ENCODE peak calls at places on chromosome 18, in ten cellular contexts. One of them, this sample, is unnamed.

GRCh38 chr18:2853926-2854664 is 7.3 kb downstream of the EMILIN2 start:
- DNase-seq in fibroblast of mammary gland: no peak
- DNase-seq in CD8-positive, alpha-beta T cell: no peak
- DNase-seq in mammary epithelial cell: no peak
- DNase-seq in hepatocyte: peak; percentile 50
- DNase-seq in cardiac fibroblast: peak; percentile 28
- DNase-seq in HCT116: no peak
- DNase-seq in cardiac muscle cell: peak; percentile 77
- DNase-seq in neural crest cell: no peak
- DNase-seq in GM13977: no peak
- DNase-seq in this sample: no peak

GRCh38 chr18:55449412-55450140 is 138.4 kb downstream of the TCF4 start:
- DNase-seq in mammary epithelial cell: no peak
- DNase-seq in hepatocyte: no peak
- DNase-seq in HCT116: no peak
- DNase-seq in cardiac fibroblast: no peak
- DNase-seq in cardiac muscle cell: no peak
- DNase-seq in GM13977: no peak
- DNase-seq in CD8-positive, alpha-beta T cell: no peak
- DNase-seq in fibroblast of mammary gland: no peak
- DNase-seq in neural crest cell: no peak
- DNase-seq in this sample: no peak

GRCh38 chr18:9705183-9705864 is 2.8 kb upstream of the RAB31 start:
- DNase-seq in neural crest cell: no peak
- DNase-seq in hepatocyte: peak; percentile 41
- DNase-seq in CD8-positive, alpha-beta T cell: no peak
- DNase-seq in mammary epithelial cell: no peak
- DNase-seq in fibroblast of mammary gland: peak; percentile 82
- DNase-seq in cardiac muscle cell: no peak
- DNase-seq in HCT116: no peak
- DNase-seq in GM13977: no peak
- DNase-seq in cardiac fibroblast: peak; percentile 54
- DNase-seq in this sample: no peak

GRCh38 chr18:59690216-59691045 is 6.8 kb downstream of the CCBE1 start:
- DNase-seq in CD8-positive, alpha-beta T cell: no peak
- DNase-seq in neural crest cell: no peak
- DNase-seq in fibroblast of mammary gland: peak; percentile 45
- DNase-seq in HCT116: no peak
- DNase-seq in cardiac fibroblast: no peak
- DNase-seq in mammary epithelial cell: no peak
- DNase-seq in GM13977: no peak
- DNase-seq in hepatocyte: no peak
- DNase-seq in cardiac muscle cell: no peak
- DNase-seq in this sample: no peak

GRCh38 chr18:63971320-63972071 is 1.6 kb downstream of the SERPINB8 start:
- DNase-seq in cardiac fibroblast: no peak
- DNase-seq in neural crest cell: no peak
- DNase-seq in hepatocyte: no peak
- DNase-seq in cardiac muscle cell: no peak
- DNase-seq in HCT116: no peak
- DNase-seq in fibroblast of mammary gland: no peak
- DNase-seq in CD8-positive, alpha-beta T cell: no peak
- DNase-seq in GM13977: no peak
- DNase-seq in mammary epithelial cell: no peak
- DNase-seq in this sample: no peak

GRCh38 chr18:22765889-22766288 is 167.2 kb upstream of the RBBP8 start:
- DNase-seq in hepatocyte: no peak
- DNase-seq in HCT116: no peak
- DNase-seq in fibroblast of mammary gland: no peak
- DNase-seq in mammary epithelial cell: no peak
- DNase-seq in GM13977: no peak
- DNase-seq in neural crest cell: no peak
- DNase-seq in CD8-positive, alpha-beta T cell: no peak
- DNase-seq in cardiac fibroblast: peak; percentile 3
- DNase-seq in cardiac muscle cell: peak; percentile 17
- DNase-seq in this sample: no peak

GRCh38 chr18:9619056-9619455 is 4.7 kb upstream of the PPP4R1 start:
- DNase-seq in GM13977: no peak
- DNase-seq in mammary epithelial cell: no peak
- DNase-seq in cardiac fibroblast: peak; percentile 14
- DNase-seq in cardiac muscle cell: no peak
- DNase-seq in fibroblast of mammary gland: no peak
- DNase-seq in CD8-positive, alpha-beta T cell: no peak
- DNase-seq in neural crest cell: no peak
- DNase-seq in HCT116: no peak
- DNase-seq in hepatocyte: no peak
- DNase-seq in this sample: no peak

GRCh38 chr18:10032331-10032979 is 118.6 kb downstream of the VAPA start:
- DNase-seq in neural crest cell: no peak
- DNase-seq in hepatocyte: no peak
- DNase-seq in cardiac fibroblast: no peak
- DNase-seq in mammary epithelial cell: no peak
- DNase-seq in fibroblast of mammary gland: no peak
- DNase-seq in cardiac muscle cell: peak; percentile 23
- DNase-seq in GM13977: peak; percentile 48
- DNase-seq in HCT116: no peak
- DNase-seq in CD8-positive, alpha-beta T cell: peak; percentile 22
- DNase-seq in this sample: peak; percentile 32

GRCh38 chr18:77082316-77082715 is 50.3 kb downstream of the MBP start:
- DNase-seq in HCT116: no peak
- DNase-seq in CD8-positive, alpha-beta T cell: no peak
- DNase-seq in hepatocyte: no peak
- DNase-seq in fibroblast of mammary gland: no peak
- DNase-seq in GM13977: no peak
- DNase-seq in mammary epithelial cell: peak; percentile 62
- DNase-seq in cardiac muscle cell: no peak
- DNase-seq in cardiac fibroblast: no peak
- DNase-seq in neural crest cell: no peak
- DNase-seq in this sample: no peak

GRCh38 chr18:58394607-58395425 is 234.1 kb downstream of the ALPK2 start:
- DNase-seq in cardiac muscle cell: no peak
- DNase-seq in hepatocyte: no peak
- DNase-seq in CD8-positive, alpha-beta T cell: no peak
- DNase-seq in mammary epithelial cell: peak; percentile 32
- DNase-seq in neural crest cell: no peak
- DNase-seq in GM13977: no peak
- DNase-seq in fibroblast of mammary gland: peak; percentile 57
- DNase-seq in cardiac fibroblast: no peak
- DNase-seq in HCT116: no peak
- DNase-seq in this sample: no peak

GRCh38 chr18:56173542-56174220 is 464.7 kb downstream of the TXNL1 start:
- DNase-seq in GM13977: no peak
- DNase-seq in cardiac muscle cell: no peak
- DNase-seq in fibroblast of mammary gland: no peak
- DNase-seq in HCT116: no peak
- DNase-seq in mammary epithelial cell: no peak
- DNase-seq in hepatocyte: no peak
- DNase-seq in cardiac fibroblast: no peak
- DNase-seq in neural crest cell: no peak
- DNase-seq in CD8-positive, alpha-beta T cell: no peak
- DNase-seq in this sample: no peak

GRCh38 chr18:58529714-58530354 is 99.1 kb downstream of the ALPK2 start:
- DNase-seq in mammary epithelial cell: no peak
- DNase-seq in GM13977: peak; percentile 49
- DNase-seq in cardiac fibroblast: peak; percentile 72
- DNase-seq in cardiac muscle cell: peak; percentile 68
- DNase-seq in HCT116: peak; percentile 35
- DNase-seq in fibroblast of mammary gland: peak; percentile 70
- DNase-seq in CD8-positive, alpha-beta T cell: peak; percentile 59
- DNase-seq in neural crest cell: peak; percentile 49
- DNase-seq in hepatocyte: peak; percentile 73
- DNase-seq in this sample: peak; percentile 71

GRCh38 chr18:12305930-12306629 is 2.0 kb upstream of the TUBB6 start:
- DNase-seq in CD8-positive, alpha-beta T cell: no peak
- DNase-seq in HCT116: no peak
- DNase-seq in cardiac fibroblast: no peak
- DNase-seq in cardiac muscle cell: peak; percentile 51
- DNase-seq in neural crest cell: no peak
- DNase-seq in GM13977: no peak
- DNase-seq in hepatocyte: no peak
- DNase-seq in mammary epithelial cell: no peak
- DNase-seq in fibroblast of mammary gland: no peak
- DNase-seq in this sample: no peak

DNA sequence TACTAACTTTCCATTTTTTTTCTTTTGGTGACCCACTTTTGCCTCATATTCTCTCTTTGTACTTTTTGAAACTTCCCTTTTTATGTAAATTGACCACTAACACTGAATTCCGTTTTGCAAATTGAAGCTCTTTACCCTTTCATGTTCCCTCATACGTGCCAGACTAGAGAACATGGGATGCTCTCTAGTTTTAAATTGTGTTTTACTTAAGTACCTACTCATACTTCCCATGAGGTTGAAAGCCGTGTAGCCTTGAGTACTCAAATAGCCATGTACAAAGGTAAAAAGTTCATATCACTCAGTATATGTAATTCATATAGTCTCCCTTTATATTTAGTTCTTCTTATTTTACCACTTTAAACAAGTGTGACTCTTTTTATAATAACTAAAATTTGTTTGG is 119.7 kb downstream of the PIK3C3 start:
- DNase-seq in GM13977: no peak
- DNase-seq in hepatocyte: no peak
- DNase-seq in cardiac muscle cell: no peak
- DNase-seq in HCT116: no peak
- DNase-seq in fibroblast of mammary gland: no peak
- DNase-seq in neural crest cell: no peak
- DNase-seq in CD8-positive, alpha-beta T cell: no peak
- DNase-seq in mammary epithelial cell: no peak
- DNase-seq in cardiac fibroblast: no peak
- DNase-seq in this sample: no peak
- TF ChIP-seq CTCF in GM13977: no peak
- TF ChIP-seq CTCF in hepatocyte: no peak
- TF ChIP-seq CTCF in cardiac muscle cell: no peak
- TF ChIP-seq CTCF in HCT116: no peak
- TF ChIP-seq CTCF in fibroblast of mammary gland: no peak
- TF ChIP-seq CTCF in neural crest cell: no peak
- TF ChIP-seq CTCF in CD8-positive, alpha-beta T cell: no peak
- TF ChIP-seq CTCF in mammary epithelial cell: no peak
- TF ChIP-seq CTCF in cardiac fibroblast: no peak
- TF ChIP-seq CTCF in this sample: no peak

DNA sequence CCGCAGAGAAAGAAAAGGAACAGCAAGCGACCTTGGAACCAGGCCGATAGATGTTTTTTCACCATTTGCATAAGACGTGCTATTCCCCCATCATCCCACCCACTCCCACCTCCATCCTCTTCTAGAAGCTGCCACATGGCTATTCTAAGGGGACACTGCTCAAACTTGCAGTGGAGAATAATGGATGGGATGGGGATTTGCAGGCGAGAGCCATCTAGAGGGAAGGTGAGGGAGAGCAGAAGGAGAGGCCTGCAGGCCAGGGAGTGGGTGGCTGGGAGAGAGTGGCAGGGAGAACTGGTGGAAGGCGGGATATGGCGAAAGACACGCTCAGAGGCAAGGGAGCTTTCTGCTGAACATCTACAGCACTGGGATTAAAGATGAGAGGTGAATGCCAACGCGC is 84.9 kb downstream of the MAPK4 start:
- DNase-seq in GM13977: no peak
- DNase-seq in neural crest cell: no peak
- DNase-seq in HCT116: peak; percentile 23
- DNase-seq in mammary epithelial cell: no peak
- DNase-seq in CD8-positive, alpha-beta T cell: no peak
- DNase-seq in hepatocyte: peak; percentile 49
- DNase-seq in cardiac muscle cell: peak; percentile 43
- DNase-seq in fibroblast of mammary gland: no peak
- DNase-seq in cardiac fibroblast: peak; percentile 17
- DNase-seq in this sample: peak; percentile 20
- TF ChIP-seq CTCF in GM13977: peak; percentile 32
- TF ChIP-seq CTCF in neural crest cell: peak; percentile 46
- TF ChIP-seq CTCF in HCT116: peak; percentile 73
- TF ChIP-seq CTCF in mammary epithelial cell: peak; percentile 36
- TF ChIP-seq CTCF in CD8-positive, alpha-beta T cell: no peak
- TF ChIP-seq CTCF in hepatocyte: peak; percentile 32
- TF ChIP-seq CTCF in cardiac muscle cell: peak; percentile 59
- TF ChIP-seq CTCF in fibroblast of mammary gland: no peak
- TF ChIP-seq CTCF in cardiac fibroblast: peak; percentile 6
- TF ChIP-seq CTCF in this sample: no peak

DNA sequence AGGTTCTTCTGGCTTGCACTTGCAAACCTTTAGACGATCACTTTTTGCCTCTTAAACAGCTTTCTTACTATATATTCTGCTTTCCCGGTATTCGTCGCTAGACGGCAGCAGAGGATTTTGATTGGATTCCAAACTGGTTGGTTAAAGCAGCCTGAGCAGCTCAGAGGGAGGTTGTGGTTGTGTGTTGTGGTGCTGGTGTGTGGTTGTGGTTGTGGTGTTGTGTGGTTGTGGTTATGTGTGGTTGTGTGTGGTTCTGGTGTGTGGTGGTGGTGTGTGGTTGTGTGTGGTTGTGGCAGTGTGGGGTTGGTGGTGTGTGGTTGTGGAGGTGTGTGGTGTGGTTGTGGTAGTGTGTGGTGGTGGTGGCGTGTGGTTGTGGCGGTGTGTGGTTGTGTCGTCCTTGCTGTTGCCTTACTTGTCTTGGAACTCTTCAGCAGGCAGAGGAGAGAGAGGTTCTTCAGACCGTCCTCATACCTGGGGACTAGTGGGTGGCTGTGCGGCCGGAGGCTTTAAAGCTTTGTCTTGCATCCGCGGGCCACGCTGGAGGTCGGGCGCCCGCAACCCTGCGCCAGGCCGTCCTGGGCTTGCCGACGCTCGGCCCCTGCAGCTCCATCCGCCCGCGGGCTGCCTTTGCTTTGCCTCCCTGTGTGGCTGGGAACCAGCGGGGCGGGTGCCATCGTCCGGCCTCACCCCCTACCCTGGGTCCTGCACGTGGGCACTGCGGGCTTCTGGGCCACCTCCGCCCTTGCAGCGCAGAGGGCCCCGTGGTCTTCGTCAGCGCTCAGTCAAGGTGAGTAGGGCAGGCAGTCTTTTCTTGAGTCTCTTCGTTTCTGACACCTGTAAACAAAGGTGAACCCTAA is 190.8 kb downstream of the ARHGAP28 start:
- DNase-seq in hepatocyte: peak; percentile 72
- DNase-seq in cardiac fibroblast: peak; percentile 77
- DNase-seq in HCT116: no peak
- DNase-seq in CD8-positive, alpha-beta T cell: no peak
- DNase-seq in cardiac muscle cell: peak; percentile 73
- DNase-seq in neural crest cell: peak; percentile 76
- DNase-seq in fibroblast of mammary gland: peak; percentile 77
- DNase-seq in GM13977: peak; percentile 48
- DNase-seq in mammary epithelial cell: peak; percentile 64
- DNase-seq in this sample: peak; percentile 80
- TF ChIP-seq CTCF in hepatocyte: peak; percentile 84
- TF ChIP-seq CTCF in cardiac fibroblast: peak; percentile 94
- TF ChIP-seq CTCF in HCT116: peak; percentile 20
- TF ChIP-seq CTCF in CD8-positive, alpha-beta T cell: no peak
- TF ChIP-seq CTCF in cardiac muscle cell: peak; percentile 92
- TF ChIP-seq CTCF in neural crest cell: peak; percentile 80
- TF ChIP-seq CTCF in fibroblast of mammary gland: peak; percentile 98
- TF ChIP-seq CTCF in GM13977: peak; percentile 61
- TF ChIP-seq CTCF in mammary epithelial cell: peak; percentile 97
- TF ChIP-seq CTCF in this sample: peak; percentile 64

GRCh38 chr18:24173997-24174396 is 35.1 kb downstream of the CABYR start:
- DNase-seq in fibroblast of mammary gland: no peak
- DNase-seq in mammary epithelial cell: no peak
- DNase-seq in cardiac muscle cell: no peak
- DNase-seq in cardiac fibroblast: no peak
- DNase-seq in GM13977: no peak
- DNase-seq in neural crest cell: no peak
- DNase-seq in hepatocyte: no peak
- DNase-seq in HCT116: no peak
- DNase-seq in CD8-positive, alpha-beta T cell: no peak
- DNase-seq in this sample: no peak

GRCh38 chr18:24168496-24168895 is 29.6 kb downstream of the CABYR start:
- DNase-seq in cardiac muscle cell: no peak
- DNase-seq in HCT116: no peak
- DNase-seq in CD8-positive, alpha-beta T cell: no peak
- DNase-seq in mammary epithelial cell: no peak
- DNase-seq in GM13977: no peak
- DNase-seq in cardiac fibroblast: no peak
- DNase-seq in fibroblast of mammary gland: no peak
- DNase-seq in hepatocyte: no peak
- DNase-seq in neural crest cell: no peak
- DNase-seq in this sample: no peak

GRCh38 chr18:24170389-24170788 is 31.5 kb downstream of the CABYR start:
- DNase-seq in GM13977: no peak
- DNase-seq in neural crest cell: no peak
- DNase-seq in mammary epithelial cell: no peak
- DNase-seq in cardiac fibroblast: no peak
- DNase-seq in hepatocyte: no peak
- DNase-seq in cardiac muscle cell: no peak
- DNase-seq in CD8-positive, alpha-beta T cell: no peak
- DNase-seq in fibroblast of mammary gland: no peak
- DNase-seq in HCT116: no peak
- DNase-seq in this sample: no peak
- TF ChIP-seq CTCF in GM13977: no peak
- TF ChIP-seq CTCF in neural crest cell: no peak
- TF ChIP-seq CTCF in mammary epithelial cell: no peak
- TF ChIP-seq CTCF in cardiac fibroblast: no peak
- TF ChIP-seq CTCF in hepatocyte: no peak
- TF ChIP-seq CTCF in cardiac muscle cell: no peak
- TF ChIP-seq CTCF in CD8-positive, alpha-beta T cell: no peak
- TF ChIP-seq CTCF in fibroblast of mammary gland: no peak
- TF ChIP-seq CTCF in HCT116: no peak
- TF ChIP-seq CTCF in this sample: no peak

This sample was measured in endothelial cell.